ENCODE peak calls at places on chromosome 6, in nine cellular contexts. One of them, this sample, is unnamed.

GRCh38 chr6:79947191-79948173 is at the start of gene ELOVL4:
- DNase-seq in EH: peak
- DNase-seq in anterior cingulate cortex: peak
- DNase-seq in DND-41: peak
- DNase-seq in COR-L47: peak
- DNase-seq in fibroblast of lung: peak
- DNase-seq in LoVo: no peak
- DNase-seq in aorta: peak
- DNase-seq in AG10803: peak
- DNase-seq in this sample: peak

GRCh38 chr6:52077180-52077884 is 10.1 kb downstream of the PKHD1 start:
- DNase-seq in EH: no peak
- DNase-seq in anterior cingulate cortex: no peak
- DNase-seq in DND-41: no peak
- DNase-seq in COR-L47: no peak
- DNase-seq in fibroblast of lung: no peak
- DNase-seq in LoVo: no peak
- DNase-seq in aorta: no peak
- DNase-seq in AG10803: no peak
- DNase-seq in this sample: no peak

GRCh38 chr6:100467144-100468012 is 2.7 kb upstream of the SIM1 start:
- DNase-seq in EH: peak
- DNase-seq in anterior cingulate cortex: no peak
- DNase-seq in DND-41: no peak
- DNase-seq in COR-L47: no peak
- DNase-seq in fibroblast of lung: no peak
- DNase-seq in LoVo: no peak
- DNase-seq in aorta: no peak
- DNase-seq in AG10803: no peak
- DNase-seq in this sample: no peak

GRCh38 chr6:148091394-148091793 is 251.2 kb upstream of the SASH1 start:
- DNase-seq in EH: no peak
- DNase-seq in anterior cingulate cortex: no peak
- DNase-seq in DND-41: no peak
- DNase-seq in COR-L47: no peak
- DNase-seq in fibroblast of lung: no peak
- DNase-seq in LoVo: no peak
- DNase-seq in aorta: no peak
- DNase-seq in AG10803: no peak
- DNase-seq in this sample: no peak

GRCh38 chr6:144582939-144583613 is 297.9 kb downstream of the UTRN start:
- DNase-seq in EH: peak
- DNase-seq in anterior cingulate cortex: peak
- DNase-seq in DND-41: peak
- DNase-seq in COR-L47: no peak
- DNase-seq in fibroblast of lung: no peak
- DNase-seq in LoVo: no peak
- DNase-seq in aorta: peak
- DNase-seq in AG10803: no peak
- DNase-seq in this sample: no peak

GRCh38 chr6:11851405-11851804 is 72.8 kb upstream of the ADTRP start:
- DNase-seq in EH: peak
- DNase-seq in anterior cingulate cortex: no peak
- DNase-seq in DND-41: no peak
- DNase-seq in COR-L47: no peak
- DNase-seq in fibroblast of lung: no peak
- DNase-seq in LoVo: peak
- DNase-seq in aorta: no peak
- DNase-seq in AG10803: peak
- DNase-seq in this sample: no peak

GRCh38 chr6:18785810-18786490 is 398.8 kb downstream of the RNF144B start:
- DNase-seq in EH: no peak
- DNase-seq in anterior cingulate cortex: no peak
- DNase-seq in DND-41: no peak
- DNase-seq in COR-L47: no peak
- DNase-seq in fibroblast of lung: no peak
- DNase-seq in LoVo: no peak
- DNase-seq in aorta: no peak
- DNase-seq in AG10803: no peak
- DNase-seq in this sample: no peak

GRCh38 chr6:30044630-30045029 is 16.4 kb upstream of the POLR1H start:
- DNase-seq in EH: peak
- DNase-seq in anterior cingulate cortex: no peak
- DNase-seq in DND-41: no peak
- DNase-seq in COR-L47: no peak
- DNase-seq in fibroblast of lung: peak
- DNase-seq in LoVo: no peak
- DNase-seq in aorta: no peak
- DNase-seq in AG10803: peak
- DNase-seq in this sample: no peak

GRCh38 chr6:155187994-155188706 is 75.7 kb upstream of the CLDN20 start:
- DNase-seq in EH: peak
- DNase-seq in anterior cingulate cortex: no peak
- DNase-seq in DND-41: no peak
- DNase-seq in COR-L47: no peak
- DNase-seq in fibroblast of lung: peak
- DNase-seq in LoVo: no peak
- DNase-seq in aorta: no peak
- DNase-seq in AG10803: peak
- DNase-seq in this sample: no peak

GRCh38 chr6:31933537-31933936 is 6.0 kb downstream of the C2 start:
- DNase-seq in EH: no peak
- DNase-seq in anterior cingulate cortex: no peak
- DNase-seq in DND-41: no peak
- DNase-seq in COR-L47: no peak
- DNase-seq in fibroblast of lung: no peak
- DNase-seq in LoVo: no peak
- DNase-seq in aorta: no peak
- DNase-seq in AG10803: no peak
- DNase-seq in this sample: no peak

GRCh38 chr6:11098009-11098408 is 4.4 kb downstream of the SMIM13 start:
- DNase-seq in EH: no peak
- DNase-seq in anterior cingulate cortex: no peak
- DNase-seq in DND-41: no peak
- DNase-seq in COR-L47: no peak
- DNase-seq in fibroblast of lung: no peak
- DNase-seq in LoVo: no peak
- DNase-seq in aorta: no peak
- DNase-seq in AG10803: no peak
- DNase-seq in this sample: no peak

GRCh38 chr6:169701218-169701952 is 444 bp downstream of the WDR27 start:
- DNase-seq in EH: no peak
- DNase-seq in anterior cingulate cortex: peak
- DNase-seq in DND-41: no peak
- DNase-seq in COR-L47: no peak
- DNase-seq in fibroblast of lung: no peak
- DNase-seq in LoVo: no peak
- DNase-seq in aorta: no peak
- DNase-seq in AG10803: no peak
- DNase-seq in this sample: no peak

GRCh38 chr6:103769431-103769830 is 1090.3 kb downstream of the HACE1 start:
- DNase-seq in EH: no peak
- DNase-seq in anterior cingulate cortex: no peak
- DNase-seq in DND-41: no peak
- DNase-seq in COR-L47: no peak
- DNase-seq in fibroblast of lung: no peak
- DNase-seq in LoVo: no peak
- DNase-seq in aorta: no peak
- DNase-seq in AG10803: no peak
- DNase-seq in this sample: no peak

GRCh38 chr6:3075522-3076113 is 7.3 kb downstream of the RIPK1 start:
- DNase-seq in EH: peak
- DNase-seq in anterior cingulate cortex: no peak
- DNase-seq in DND-41: no peak
- DNase-seq in COR-L47: no peak
- DNase-seq in fibroblast of lung: peak
- DNase-seq in LoVo: no peak
- DNase-seq in aorta: no peak
- DNase-seq in AG10803: peak
- DNase-seq in this sample: no peak

GRCh38 chr6:163688971-163689370 is 274.5 kb downstream of the QKI start:
- DNase-seq in EH: peak
- DNase-seq in anterior cingulate cortex: no peak
- DNase-seq in DND-41: no peak
- DNase-seq in COR-L47: no peak
- DNase-seq in fibroblast of lung: peak
- DNase-seq in LoVo: no peak
- DNase-seq in aorta: no peak
- DNase-seq in AG10803: no peak
- DNase-seq in this sample: no peak

GRCh38 chr6:124795879-124796838 is 166.1 kb upstream of the RNF217 start:
- DNase-seq in EH: peak
- DNase-seq in anterior cingulate cortex: peak
- DNase-seq in DND-41: no peak
- DNase-seq in COR-L47: peak
- DNase-seq in fibroblast of lung: peak
- DNase-seq in LoVo: no peak
- DNase-seq in aorta: no peak
- DNase-seq in AG10803: no peak
- DNase-seq in this sample: no peak

GRCh38 chr6:14932485-14933178 is 313.2 kb upstream of the JARID2 start:
- DNase-seq in EH: no peak
- DNase-seq in anterior cingulate cortex: peak
- DNase-seq in DND-41: no peak
- DNase-seq in COR-L47: no peak
- DNase-seq in fibroblast of lung: no peak
- DNase-seq in LoVo: no peak
- DNase-seq in aorta: no peak
- DNase-seq in AG10803: no peak
- DNase-seq in this sample: no peak

GRCh38 chr6:162715601-162716000 is 12.0 kb downstream of the PRKN start:
- DNase-seq in EH: no peak
- DNase-seq in anterior cingulate cortex: no peak
- DNase-seq in DND-41: no peak
- DNase-seq in COR-L47: no peak
- DNase-seq in fibroblast of lung: no peak
- DNase-seq in LoVo: no peak
- DNase-seq in aorta: no peak
- DNase-seq in AG10803: no peak
- DNase-seq in this sample: no peak

GRCh38 chr6:142613981-142614380 is 312.2 kb downstream of the ADGRG6 start:
- DNase-seq in EH: no peak
- DNase-seq in anterior cingulate cortex: no peak
- DNase-seq in DND-41: no peak
- DNase-seq in COR-L47: no peak
- DNase-seq in fibroblast of lung: no peak
- DNase-seq in LoVo: no peak
- DNase-seq in aorta: no peak
- DNase-seq in AG10803: no peak
- DNase-seq in this sample: no peak

GRCh38 chr6:89122625-89123024 is 4.8 kb upstream of the SRSF12 start:
- DNase-seq in EH: peak
- DNase-seq in anterior cingulate cortex: no peak
- DNase-seq in DND-41: no peak
- DNase-seq in COR-L47: peak
- DNase-seq in fibroblast of lung: peak
- DNase-seq in LoVo: peak
- DNase-seq in aorta: no peak
- DNase-seq in AG10803: peak
- DNase-seq in this sample: no peak

GRCh38 chr6:8905647-8906231 is 470.4 kb upstream of the SLC35B3 start:
- DNase-seq in EH: no peak
- DNase-seq in anterior cingulate cortex: no peak
- DNase-seq in DND-41: no peak
- DNase-seq in COR-L47: no peak
- DNase-seq in fibroblast of lung: no peak
- DNase-seq in LoVo: no peak
- DNase-seq in aorta: no peak
- DNase-seq in AG10803: no peak
- DNase-seq in this sample: no peak

GRCh38 chr6:42007286-42007685 is 43.0 kb upstream of the TAF8 start:
- DNase-seq in EH: no peak
- DNase-seq in anterior cingulate cortex: no peak
- DNase-seq in DND-41: no peak
- DNase-seq in COR-L47: no peak
- DNase-seq in fibroblast of lung: no peak
- DNase-seq in LoVo: no peak
- DNase-seq in aorta: no peak
- DNase-seq in AG10803: no peak
- DNase-seq in this sample: no peak

GRCh38 chr6:101294051-101294638 is 99.4 kb upstream of the GRIK2 start:
- DNase-seq in EH: peak
- DNase-seq in anterior cingulate cortex: no peak
- DNase-seq in DND-41: no peak
- DNase-seq in COR-L47: no peak
- DNase-seq in fibroblast of lung: no peak
- DNase-seq in LoVo: no peak
- DNase-seq in aorta: no peak
- DNase-seq in AG10803: peak
- DNase-seq in this sample: no peak

GRCh38 chr6:109024784-109025183 is 69.9 kb downstream of the SESN1 start:
- DNase-seq in EH: no peak
- DNase-seq in anterior cingulate cortex: no peak
- DNase-seq in DND-41: no peak
- DNase-seq in COR-L47: no peak
- DNase-seq in fibroblast of lung: no peak
- DNase-seq in LoVo: no peak
- DNase-seq in aorta: no peak
- DNase-seq in AG10803: no peak
- DNase-seq in this sample: no peak

GRCh38 chr6:152096863-152097496 is 289.5 kb downstream of the ESR1 start:
- DNase-seq in EH: peak
- DNase-seq in anterior cingulate cortex: no peak
- DNase-seq in DND-41: no peak
- DNase-seq in COR-L47: no peak
- DNase-seq in fibroblast of lung: peak
- DNase-seq in LoVo: peak
- DNase-seq in aorta: no peak
- DNase-seq in AG10803: peak
- DNase-seq in this sample: no peak

GRCh38 chr6:41531591-41532582 is 14.3 kb upstream of the FOXP4 start:
- DNase-seq in EH: peak
- DNase-seq in anterior cingulate cortex: no peak
- DNase-seq in DND-41: peak
- DNase-seq in COR-L47: peak
- DNase-seq in fibroblast of lung: peak
- DNase-seq in LoVo: no peak
- DNase-seq in aorta: no peak
- DNase-seq in AG10803: peak
- DNase-seq in this sample: no peak

GRCh38 chr6:99790679-99791078 is 184.0 kb downstream of the PRDM13 start:
- DNase-seq in EH: no peak
- DNase-seq in anterior cingulate cortex: no peak
- DNase-seq in DND-41: no peak
- DNase-seq in COR-L47: peak
- DNase-seq in fibroblast of lung: no peak
- DNase-seq in LoVo: no peak
- DNase-seq in aorta: no peak
- DNase-seq in AG10803: no peak
- DNase-seq in this sample: no peak

GRCh38 chr6:35727206-35727934 is 9.5 kb upstream of the ARMC12 start:
- DNase-seq in EH: peak
- DNase-seq in anterior cingulate cortex: peak
- DNase-seq in DND-41: no peak
- DNase-seq in COR-L47: peak
- DNase-seq in fibroblast of lung: peak
- DNase-seq in LoVo: no peak
- DNase-seq in aorta: peak
- DNase-seq in AG10803: peak
- DNase-seq in this sample: peak

GRCh38 chr6:89371849-89372505 is 19.5 kb upstream of the UBE2J1 start:
- DNase-seq in EH: peak
- DNase-seq in anterior cingulate cortex: peak
- DNase-seq in DND-41: peak
- DNase-seq in COR-L47: no peak
- DNase-seq in fibroblast of lung: peak
- DNase-seq in LoVo: peak
- DNase-seq in aorta: peak
- DNase-seq in AG10803: peak
- DNase-seq in this sample: peak

GRCh38 chr6:21067521-21067920 is 526.0 kb upstream of the SOX4 start:
- DNase-seq in EH: no peak
- DNase-seq in anterior cingulate cortex: no peak
- DNase-seq in DND-41: no peak
- DNase-seq in COR-L47: no peak
- DNase-seq in fibroblast of lung: no peak
- DNase-seq in LoVo: no peak
- DNase-seq in aorta: no peak
- DNase-seq in AG10803: no peak
- DNase-seq in this sample: no peak

GRCh38 chr6:34922177-34922663 is 33.2 kb downstream of the ANKS1A start:
- DNase-seq in EH: peak
- DNase-seq in anterior cingulate cortex: no peak
- DNase-seq in DND-41: no peak
- DNase-seq in COR-L47: no peak
- DNase-seq in fibroblast of lung: peak
- DNase-seq in LoVo: no peak
- DNase-seq in aorta: no peak
- DNase-seq in AG10803: peak
- DNase-seq in this sample: no peak

This sample was measured in suprapubic skin.